ENCODE peak calls at places on chromosomes 4 and X, in four cellular contexts. One of them, this sample, is unnamed. For H3K9me3 and H3K27me3, the result is how much of the 10 kb centered on the place peaks cover.

GRCh38 chrX:30995060-30995700 is 76.7 kb downstream of the FTHL17 start:
- DNase-seq in pancreas: no peak
- DNase-seq in right lobe of liver: no peak
- DNase-seq in fibroblast of lung: no peak
- DNase-seq in this sample: no peak

GRCh38 chrX:111200327-111200726 is 70.0 kb downstream of the CAPN6 start:
- DNase-seq in fibroblast of lung: no peak
- DNase-seq in pancreas: no peak
- DNase-seq in right lobe of liver: no peak
- DNase-seq in this sample: no peak

GRCh38 chrX:30196322-30196721 is 19.0 kb upstream of the MAGEB2 start:
- DNase-seq in right lobe of liver: no peak
- DNase-seq in fibroblast of lung: peak
- DNase-seq in pancreas: no peak
- DNase-seq in this sample: no peak

GRCh38 chr4:181604546-181604945 is 638.7 kb upstream of the TENM3 start:
- DNase-seq in pancreas: no peak
- DNase-seq in right lobe of liver: no peak
- DNase-seq in fibroblast of lung: no peak
- DNase-seq in this sample: no peak

GRCh38 chr4:99634742-99635360 is 22.8 kb downstream of the C4orf54 start:
- DNase-seq in pancreas: no peak
- DNase-seq in fibroblast of lung: no peak
- DNase-seq in right lobe of liver: no peak
- DNase-seq in this sample: no peak

GRCh38 chr4:41538887-41539498 is 1.0 kb downstream of the LIMCH1 start:
- DNase-seq in fibroblast of lung: no peak
- DNase-seq in right lobe of liver: no peak
- DNase-seq in pancreas: no peak
- DNase-seq in this sample: no peak

GRCh38 chr4:48410812-48411211 is 69.5 kb downstream of the SLAIN2 start:
- DNase-seq in fibroblast of lung: no peak
- DNase-seq in pancreas: no peak
- DNase-seq in right lobe of liver: no peak
- DNase-seq in this sample: no peak

GRCh38 chr4:87103691-87104187 is 116.7 kb downstream of the KLHL8 start:
- DNase-seq in fibroblast of lung: peak
- DNase-seq in pancreas: no peak
- DNase-seq in right lobe of liver: no peak
- DNase-seq in this sample: no peak

GRCh38 chrX:41457618-41458192 is 10.6 kb downstream of the NYX start:
- DNase-seq in right lobe of liver: no peak
- DNase-seq in pancreas: no peak
- DNase-seq in fibroblast of lung: peak
- DNase-seq in this sample: no peak

GRCh38 chr4:5928241-5928640 is 35.4 kb upstream of the CRMP1 start:
- DNase-seq in pancreas: no peak
- DNase-seq in fibroblast of lung: no peak
- DNase-seq in right lobe of liver: no peak
- DNase-seq in this sample: no peak

GRCh38 chr4:5890063-5890727 is 2.7 kb downstream of the CRMP1 start:
- DNase-seq in right lobe of liver: no peak
- DNase-seq in fibroblast of lung: peak
- DNase-seq in pancreas: no peak
- DNase-seq in this sample: peak

GRCh38 chr4:35167385-35167784 is 1076.9 kb downstream of the ARAP2 start:
- DNase-seq in fibroblast of lung: no peak
- DNase-seq in pancreas: no peak
- DNase-seq in right lobe of liver: no peak
- DNase-seq in this sample: no peak

GRCh38 chr4:174119051-174119450 is 164.4 kb downstream of the FBXO8 start:
- DNase-seq in fibroblast of lung: peak
- DNase-seq in right lobe of liver: no peak
- DNase-seq in pancreas: no peak
- DNase-seq in this sample: no peak

GRCh38 chr4:125010776-125011503 is 298.4 kb upstream of the ANKRD50 start:
- DNase-seq in fibroblast of lung: no peak
- DNase-seq in pancreas: no peak
- DNase-seq in right lobe of liver: no peak
- DNase-seq in this sample: no peak

GRCh38 chr4:3879681-3880594 is 113.8 kb downstream of the ADRA2C start:
- DNase-seq in fibroblast of lung: no peak
- DNase-seq in right lobe of liver: no peak
- DNase-seq in pancreas: no peak
- DNase-seq in this sample: no peak

GRCh38 chr4:19014594-19014993 is 993.0 kb upstream of the LCORL start:
- DNase-seq in right lobe of liver: no peak
- DNase-seq in pancreas: no peak
- DNase-seq in fibroblast of lung: no peak
- DNase-seq in this sample: no peak
- H3K9me3 ChIP-seq in right lobe of liver: under half
- H3K9me3 ChIP-seq in pancreas: under half
- H3K9me3 ChIP-seq in fibroblast of lung: under half
- H3K9me3 ChIP-seq in this sample: under half

DNA sequence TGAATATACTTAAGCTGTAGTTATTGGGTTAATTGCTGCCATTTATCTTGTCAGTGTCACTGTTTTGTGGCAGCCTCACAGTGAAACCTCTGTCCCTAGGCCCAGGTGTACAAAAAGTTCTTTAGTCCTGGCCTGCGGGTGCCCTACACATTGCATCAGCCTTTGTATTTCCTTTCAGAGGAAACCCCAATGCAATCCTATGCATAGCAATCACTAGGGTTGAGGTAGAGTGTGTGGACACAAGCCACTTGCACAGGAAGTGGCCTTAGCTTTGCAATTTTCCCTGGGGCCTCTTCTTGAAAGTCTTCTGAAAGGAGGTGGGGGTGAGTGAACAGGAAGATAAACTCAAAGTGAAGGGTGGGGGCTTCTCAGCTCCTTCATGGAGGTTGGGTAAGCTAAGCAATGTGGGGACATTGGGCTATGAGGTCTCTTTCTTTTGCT is 27.8 kb downstream of the VSIG4 start:
- DNase-seq in pancreas: no peak
- DNase-seq in right lobe of liver: no peak
- DNase-seq in fibroblast of lung: no peak
- DNase-seq in this sample: no peak
- H3K27ac ChIP-seq in pancreas: no peak
- H3K27ac ChIP-seq in right lobe of liver: no peak
- H3K27ac ChIP-seq in fibroblast of lung: no peak
- H3K27ac ChIP-seq in this sample: peak

GRCh38 chrX:11445540-11445939 is 152.3 kb downstream of the AMELX start:
- DNase-seq in pancreas: no peak
- DNase-seq in right lobe of liver: no peak
- DNase-seq in fibroblast of lung: no peak
- DNase-seq in this sample: no peak

GRCh38 chrX:11447418-11447817 is 154.2 kb downstream of the AMELX start:
- DNase-seq in pancreas: no peak
- DNase-seq in fibroblast of lung: peak
- DNase-seq in right lobe of liver: no peak
- DNase-seq in this sample: no peak

GRCh38 chrX:11446331-11446730 is 153.1 kb downstream of the AMELX start:
- DNase-seq in pancreas: no peak
- DNase-seq in fibroblast of lung: peak
- DNase-seq in right lobe of liver: no peak
- DNase-seq in this sample: no peak

GRCh38 chrX:11446951-11447350 is 153.7 kb downstream of the AMELX start:
- DNase-seq in pancreas: no peak
- DNase-seq in fibroblast of lung: no peak
- DNase-seq in right lobe of liver: no peak
- DNase-seq in this sample: no peak

GRCh38 chrX:11444052-11444451 is 150.8 kb downstream of the AMELX start:
- DNase-seq in pancreas: no peak
- DNase-seq in right lobe of liver: no peak
- DNase-seq in fibroblast of lung: no peak
- DNase-seq in this sample: no peak
- H3K27me3 ChIP-seq in pancreas: under half
- H3K27me3 ChIP-seq in right lobe of liver: under half
- H3K27me3 ChIP-seq in fibroblast of lung: under half
- H3K27me3 ChIP-seq in this sample: under half

DNA sequence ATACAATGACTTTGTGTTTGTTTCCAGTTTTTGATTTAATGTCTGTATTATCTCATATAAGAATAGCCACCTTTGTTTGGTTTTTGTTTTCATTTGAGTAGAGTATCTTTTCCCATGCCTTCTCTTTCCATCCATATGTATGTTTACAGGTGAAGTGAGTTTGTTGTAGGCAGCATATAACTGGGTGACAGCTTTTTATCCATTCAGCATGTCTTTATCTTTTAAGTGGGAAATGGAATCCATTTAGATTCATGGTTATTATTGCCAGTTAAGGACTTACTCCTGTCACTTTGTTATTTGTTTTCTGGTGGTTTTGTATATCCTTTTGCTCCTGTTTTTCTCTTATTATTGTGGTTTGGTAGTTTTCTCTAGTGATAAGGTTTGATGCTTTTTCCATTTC is 34.3 kb downstream of the SCLT1 start:
- DNase-seq in right lobe of liver: no peak
- DNase-seq in pancreas: no peak
- DNase-seq in fibroblast of lung: no peak
- DNase-seq in this sample: no peak
- H3K9me3 ChIP-seq in right lobe of liver: under half
- H3K9me3 ChIP-seq in pancreas: under half
- H3K9me3 ChIP-seq in fibroblast of lung: under half
- H3K9me3 ChIP-seq in this sample: under half

GRCh38 chrX:10110316-10110932 is 46.4 kb upstream of the CLCN4 start:
- DNase-seq in pancreas: no peak
- DNase-seq in fibroblast of lung: no peak
- DNase-seq in right lobe of liver: no peak
- DNase-seq in this sample: no peak

GRCh38 chrX:10109695-10110094 is 47.1 kb upstream of the CLCN4 start:
- DNase-seq in pancreas: no peak
- DNase-seq in fibroblast of lung: peak
- DNase-seq in right lobe of liver: no peak
- DNase-seq in this sample: no peak

GRCh38 chrX:10106801-10107200 is 50.0 kb upstream of the CLCN4 start:
- DNase-seq in right lobe of liver: no peak
- DNase-seq in fibroblast of lung: no peak
- DNase-seq in pancreas: no peak
- DNase-seq in this sample: no peak

GRCh38 chrX:10110984-10111363 is 45.8 kb upstream of the CLCN4 start:
- DNase-seq in fibroblast of lung: no peak
- DNase-seq in right lobe of liver: no peak
- DNase-seq in pancreas: no peak
- DNase-seq in this sample: no peak

GRCh38 chrX:10108288-10108687 is 48.5 kb upstream of the CLCN4 start:
- DNase-seq in pancreas: no peak
- DNase-seq in fibroblast of lung: no peak
- DNase-seq in right lobe of liver: no peak
- DNase-seq in this sample: no peak
- H3K27ac ChIP-seq in pancreas: no peak
- H3K27ac ChIP-seq in fibroblast of lung: no peak
- H3K27ac ChIP-seq in right lobe of liver: no peak
- H3K27ac ChIP-seq in this sample: no peak

DNA sequence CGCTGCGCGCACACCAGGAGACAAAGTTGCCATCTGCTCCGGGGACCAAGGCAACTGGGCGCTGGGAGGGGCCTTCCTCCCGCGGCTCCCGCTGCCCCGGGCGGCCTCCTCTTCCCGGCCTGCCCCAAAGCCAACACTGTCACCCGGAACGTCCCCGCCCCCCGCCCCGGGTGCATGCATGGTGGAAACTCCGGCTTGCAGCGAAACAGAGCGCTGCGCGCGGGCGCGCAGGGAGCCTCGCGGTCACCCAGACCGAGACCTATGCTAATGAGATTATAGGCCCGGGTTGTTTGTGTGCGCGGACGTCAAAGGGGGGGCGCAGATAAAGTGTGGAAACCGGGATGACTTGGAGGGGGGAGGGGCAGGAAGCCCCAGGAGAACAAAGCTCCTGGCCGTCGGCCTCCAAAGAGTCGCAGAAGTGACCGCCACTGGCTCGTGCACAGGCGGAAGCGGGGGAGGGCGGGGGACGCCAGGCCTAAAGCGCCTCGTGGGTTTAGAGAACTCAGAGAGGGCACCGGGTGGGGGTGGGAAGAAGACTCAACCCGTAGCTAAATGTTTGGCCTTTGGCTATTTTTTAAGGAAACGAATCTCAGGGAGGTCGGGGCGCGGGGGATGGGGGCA is 88.8 kb downstream of the BCOR start:
- DNase-seq in pancreas: no peak
- DNase-seq in right lobe of liver: peak
- DNase-seq in fibroblast of lung: peak
- DNase-seq in this sample: peak
- H3K27me3 ChIP-seq in pancreas: under half
- H3K27me3 ChIP-seq in right lobe of liver: under half
- H3K27me3 ChIP-seq in fibroblast of lung: under half
- H3K27me3 ChIP-seq in this sample: half or more

GRCh38 chrX:80485543-80485942 is 65.3 kb downstream of the TENT5D start:
- DNase-seq in pancreas: no peak
- DNase-seq in right lobe of liver: no peak
- DNase-seq in fibroblast of lung: no peak
- DNase-seq in this sample: no peak
- H3K9me3 ChIP-seq in pancreas: under half
- H3K9me3 ChIP-seq in right lobe of liver: under half
- H3K9me3 ChIP-seq in fibroblast of lung: under half
- H3K9me3 ChIP-seq in this sample: under half